ENCODE peak calls at places on chromosome 18, in seven cellular contexts. L is neural progenitor cell; E is uterus; N is CD4-positive, CD25-positive, alpha-beta regulatory T cell; Z is psoas muscle; P is adrenal gland; S is Panc1. Y is an unnamed sample. For H3K36me3, the result is how much of the 10 kb centered on the place peaks cover.

GRCh38 chr18:79523221-79523737 is 127.5 kb downstream of the NFATC1 start:
- DNase-seq in P (no peak), Z (no peak), S (no peak), L (no peak), N (peak), E (no peak), Y (no peak)

GRCh38 chr18:43665239-43665788 is 388.0 kb upstream of the SYT4 start:
- DNase-seq in E (no peak), S (no peak), Z (no peak), N (no peak), P (no peak), L (no peak), Y (no peak)

GRCh38 chr18:37408676-37409305 is 156.8 kb downstream of the CELF4 start:
- DNase-seq in P (no peak), E (no peak), Z (no peak), L (peak), S (no peak), N (no peak), Y (no peak)

GRCh38 chr18:50466634-50467033 is 91.8 kb downstream of the SKA1 start:
- DNase-seq in S (no peak), N (no peak), L (no peak), P (no peak), E (no peak), Z (no peak), Y (no peak)

GRCh38 chr18:26185267-26185666 is 41.0 kb upstream of the TAF4B start:
- DNase-seq in Z (no peak), P (no peak), N (no peak), L (no peak), S (no peak), E (no peak), Y (peak)

GRCh38 chr18:78739843-78740677 is 239.6 kb upstream of the SALL3 start:
- DNase-seq in N (no peak), S (no peak), P (no peak), E (no peak), L (no peak), Z (no peak), Y (no peak)

GRCh38 chr18:63210531-63210930 is 109.0 kb downstream of the BCL2 start:
- DNase-seq in E (no peak), N (no peak), L (no peak), S (no peak), P (no peak), Z (no peak), Y (no peak)

GRCh38 chr18:67428148-67428547 is 88.4 kb downstream of the DSEL start:
- DNase-seq in Z (no peak), N (no peak), P (no peak), S (no peak), E (no peak), L (no peak), Y (no peak)

GRCh38 chr18:961644-962355 is 57.1 kb downstream of the ADCYAP1 start:
- DNase-seq in P (peak), Z (no peak), L (peak), N (no peak), E (peak), S (peak), Y (peak)
- H3K4me3 ChIP-seq in P (no peak), Z (peak), L (peak), N (peak), E (peak), S (no peak), Y (no peak)

GRCh38 chr18:2825613-2826205 is 21.1 kb upstream of the EMILIN2 start:
- DNase-seq in L (no peak), Z (no peak), E (no peak), N (no peak), P (no peak), S (no peak), Y (no peak)
- H3K36me3 ChIP-seq in L (under half), Z (under half), E (under half), N (under half), P (under half), S (under half), Y (under half)

GRCh38 chr18:58579561-58580047 is 49.3 kb downstream of the ALPK2 start:
- DNase-seq in N (no peak), Z (peak), S (no peak), E (no peak), L (no peak), P (no peak), Y (no peak)
- H3K4me3 ChIP-seq in N (no peak), Z (peak), S (peak), E (no peak), L (no peak), P (no peak), Y (no peak)

GRCh38 chr18:8802031-8802679 is 96.8 kb downstream of the MTCL1 start:
- DNase-seq in L (peak), P (no peak), E (no peak), S (no peak), N (no peak), Z (no peak), Y (no peak)
- H3K36me3 ChIP-seq in L (under half), P (under half), E (under half), S (under half), N (under half), Z (under half), Y (under half)

DNA sequence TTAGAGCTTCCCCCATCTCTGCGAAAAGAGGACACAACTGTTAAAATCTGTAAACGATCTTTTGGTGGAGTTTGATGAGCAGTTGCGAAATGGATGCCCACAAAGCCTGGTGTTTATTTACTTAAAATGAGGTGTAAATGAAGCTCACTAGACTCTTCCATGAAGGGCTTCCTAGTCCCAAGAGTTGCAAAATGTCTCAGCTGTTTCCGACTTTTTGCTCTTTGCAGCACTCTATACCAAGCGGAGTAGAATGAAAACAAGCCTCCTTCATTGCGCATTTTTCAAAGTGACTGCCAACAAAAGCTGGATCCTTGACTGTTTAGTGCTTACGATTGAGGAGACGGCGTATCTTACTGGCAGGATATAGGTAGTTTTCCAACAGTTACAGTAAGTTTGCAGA is 43.0 kb downstream of the COLEC12 start:
- DNase-seq in L (no peak), Z (no peak), N (no peak), S (no peak), E (no peak), P (no peak), Y (no peak)
- H3K4me3 ChIP-seq in L (no peak), Z (no peak), N (no peak), S (no peak), E (no peak), P (no peak), Y (no peak)

DNA sequence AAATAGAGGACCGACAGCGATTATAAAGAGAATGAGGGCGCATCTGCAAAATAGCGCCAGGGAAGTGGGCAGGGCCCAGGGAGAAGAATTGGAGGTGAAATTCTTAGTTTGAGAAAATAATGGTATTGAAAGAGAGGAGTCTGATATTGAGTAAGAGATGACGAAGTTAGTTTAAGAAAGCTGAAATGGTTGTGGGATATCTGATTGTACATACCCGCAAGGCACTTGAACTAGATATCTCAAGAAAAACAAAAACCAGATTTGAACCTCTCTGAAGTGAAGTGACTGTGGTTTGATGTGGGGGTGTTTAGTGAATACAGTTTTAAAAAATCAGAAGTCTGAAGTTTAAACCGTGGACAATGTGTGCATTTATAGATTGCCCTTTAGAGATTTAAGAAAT is 38.9 kb downstream of the ZNF532 start:
- DNase-seq in N (no peak), Z (no peak), S (no peak), L (no peak), E (no peak), P (no peak), Y (no peak)
- H3K36me3 ChIP-seq in N (under half), Z (under half), S (under half), L (under half), E (under half), P (under half), Y (under half)

GRCh38 chr18:662197-662596 is 4.7 kb downstream of the TYMS start:
- DNase-seq in N (no peak), L (no peak), Z (no peak), E (no peak), S (no peak), P (no peak), Y (no peak)
- H3K4me3 ChIP-seq in N (no peak), L (no peak), Z (no peak), E (no peak), S (no peak), P (no peak), Y (no peak)

DNA sequence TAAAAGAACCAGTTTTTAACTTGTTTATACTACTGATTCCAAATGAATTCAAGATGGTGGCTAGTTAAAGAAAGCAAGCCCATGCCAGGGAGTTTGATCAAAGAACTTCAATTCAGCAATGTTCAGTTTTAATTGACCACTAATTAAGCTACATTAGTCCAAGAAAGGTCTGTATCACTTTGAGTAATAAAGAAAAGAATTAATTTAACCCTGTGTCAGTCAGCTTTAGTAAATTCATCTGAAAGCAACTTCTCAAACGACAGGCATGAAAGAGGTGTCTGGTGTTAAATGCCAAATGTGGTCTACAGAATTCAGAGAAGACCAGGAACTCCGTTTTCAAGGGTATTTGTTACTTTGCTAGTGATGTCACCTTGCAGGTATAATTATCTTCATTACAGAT is 281.7 kb downstream of the TCF4 start:
- DNase-seq in P (no peak), L (no peak), S (no peak), E (no peak), N (no peak), Z (no peak), Y (no peak)
- H3K36me3 ChIP-seq in P (under half), L (under half), S (under half), E (under half), N (under half), Z (under half), Y (under half)

GRCh38 chr18:51478908-51479307 is 281.4 kb upstream of the MEX3C start:
- DNase-seq in E (no peak), S (no peak), Z (no peak), P (no peak), N (no peak), L (no peak), Y (no peak)
- H3K4me3 ChIP-seq in E (no peak), S (no peak), Z (no peak), P (no peak), N (no peak), L (no peak), Y (no peak)

GRCh38 chr18:23550898-23551297 is 35.4 kb downstream of the NPC1 start:
- DNase-seq in N (no peak), E (no peak), Z (no peak), S (no peak), P (no peak), L (no peak), Y (no peak)

GRCh38 chr18:23551978-23552377 is 34.3 kb downstream of the NPC1 start:
- DNase-seq in Z (no peak), L (no peak), E (no peak), S (no peak), N (no peak), P (no peak), Y (no peak)

GRCh38 chr18:23547806-23548205 is 38.5 kb downstream of the NPC1 start:
- DNase-seq in P (peak), E (no peak), Z (no peak), N (no peak), L (no peak), S (no peak), Y (no peak)

GRCh38 chr18:23547306-23547705 is 39.0 kb downstream of the NPC1 start:
- DNase-seq in S (no peak), N (no peak), E (no peak), L (no peak), P (no peak), Z (no peak), Y (no peak)

GRCh38 chr18:23548719-23549118 is 37.6 kb downstream of the NPC1 start:
- DNase-seq in P (no peak), S (no peak), N (no peak), Z (no peak), E (no peak), L (no peak), Y (no peak)
- H3K36me3 ChIP-seq in P (under half), S (under half), N (half or more), Z (under half), E (under half), L (under half), Y (half or more)

Y was measured in A673.